ENCODE peak calls at places on chromosome 10, in four cellular contexts. One of them, this sample, is unnamed.

GRCh38 chr10:9342865-9343450 is 1288.5 kb downstream of the GATA3 start:
- DNase-seq in K562: no peak
- DNase-seq in HCT116: no peak
- DNase-seq in H1: no peak
- DNase-seq in this sample: peak; percentile 33

GRCh38 chr10:21572578-21572977 is 38.5 kb downstream of the MLLT10 start:
- DNase-seq in K562: no peak
- DNase-seq in HCT116: no peak
- DNase-seq in H1: no peak
- DNase-seq in this sample: no peak

GRCh38 chr10:5468262-5469106 is 30.9 kb downstream of the CALML5 start:
- DNase-seq in K562: no peak
- DNase-seq in HCT116: no peak
- DNase-seq in H1: peak; percentile 39
- DNase-seq in this sample: no peak

GRCh38 chr10:110141185-110141584 is 66.2 kb upstream of the MXI1 start:
- DNase-seq in K562: no peak
- DNase-seq in HCT116: no peak
- DNase-seq in H1: no peak
- DNase-seq in this sample: no peak

GRCh38 chr10:102408728-102409603 is 9.6 kb downstream of the PSD start:
- DNase-seq in K562: peak; percentile 84
- DNase-seq in HCT116: no peak
- DNase-seq in H1: peak; percentile 67
- DNase-seq in this sample: no peak

GRCh38 chr10:86192147-86192546 is 174.4 kb downstream of the GRID1 start:
- DNase-seq in K562: no peak
- DNase-seq in HCT116: no peak
- DNase-seq in H1: no peak
- DNase-seq in this sample: no peak

GRCh38 chr10:97577701-97578100 is 5.1 kb downstream of the ANKRD2 start:
- DNase-seq in K562: no peak
- DNase-seq in HCT116: no peak
- DNase-seq in H1: no peak
- DNase-seq in this sample: no peak

GRCh38 chr10:14134275-14134674 is 196.4 kb downstream of the FRMD4A start:
- DNase-seq in K562: no peak
- DNase-seq in HCT116: no peak
- DNase-seq in H1: no peak
- DNase-seq in this sample: no peak

GRCh38 chr10:91009121-91009520 is 88.2 kb upstream of the ANKRD1 start:
- DNase-seq in K562: no peak
- DNase-seq in HCT116: no peak
- DNase-seq in H1: no peak
- DNase-seq in this sample: no peak

DNA sequence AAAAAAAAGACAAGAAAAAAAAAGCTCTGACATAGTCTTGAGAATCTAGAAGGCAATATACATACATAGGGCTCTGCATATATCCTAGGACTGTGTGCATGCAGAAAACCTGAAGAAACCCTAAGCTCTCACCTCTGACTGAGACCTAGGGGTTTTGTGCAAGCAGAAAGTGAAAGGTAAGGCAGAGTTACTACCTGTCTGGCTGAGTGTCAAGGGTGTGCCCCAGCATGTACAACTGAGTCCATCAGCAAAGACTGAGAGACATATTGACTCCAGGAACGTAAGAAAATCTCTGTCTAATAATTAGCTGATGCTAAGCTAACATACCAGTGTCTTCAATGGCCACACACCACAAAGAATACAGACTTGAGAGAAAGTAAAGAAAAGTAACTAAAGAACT is 16.3 kb upstream of the HNRNPH3 start:
- DNase-seq in K562: no peak
- DNase-seq in HCT116: no peak
- DNase-seq in H1: no peak
- DNase-seq in this sample: no peak
- TF ChIP-seq FOSL1 in K562: no peak
- TF ChIP-seq FOSL1 in HCT116: no peak
- TF ChIP-seq FOSL1 in H1: no peak
- TF ChIP-seq FOSL1 in this sample: no peak

GRCh38 chr10:49220031-49220430 is 31.8 kb upstream of the TMEM273 start:
- DNase-seq in K562: no peak
- DNase-seq in HCT116: no peak
- DNase-seq in H1: no peak
- DNase-seq in this sample: no peak

GRCh38 chr10:49220679-49221078 is 32.5 kb upstream of the TMEM273 start:
- DNase-seq in K562: no peak
- DNase-seq in HCT116: no peak
- DNase-seq in H1: no peak
- DNase-seq in this sample: no peak

GRCh38 chr10:49219248-49219647 is 31.1 kb upstream of the TMEM273 start:
- DNase-seq in K562: no peak
- DNase-seq in HCT116: no peak
- DNase-seq in H1: no peak
- DNase-seq in this sample: no peak

GRCh38 chr10:49217645-49218044 is 29.5 kb upstream of the TMEM273 start:
- DNase-seq in K562: peak; percentile 50
- DNase-seq in HCT116: no peak
- DNase-seq in H1: no peak
- DNase-seq in this sample: no peak

GRCh38 chr10:49218480-49218879 is 30.3 kb upstream of the TMEM273 start:
- DNase-seq in K562: no peak
- DNase-seq in HCT116: no peak
- DNase-seq in H1: no peak
- DNase-seq in this sample: no peak
- TF ChIP-seq FOSL1 in K562: no peak
- TF ChIP-seq FOSL1 in HCT116: no peak
- TF ChIP-seq FOSL1 in H1: no peak
- TF ChIP-seq FOSL1 in this sample: no peak

GRCh38 chr10:92011560-92012214 is 88.1 kb downstream of the BTAF1 start:
- DNase-seq in K562: peak; percentile 14
- DNase-seq in HCT116: peak; percentile 69
- DNase-seq in H1: no peak
- DNase-seq in this sample: peak; percentile 12
- TF ChIP-seq FOSL1 in K562: peak; percentile 91
- TF ChIP-seq FOSL1 in HCT116: peak; percentile 95
- TF ChIP-seq FOSL1 in H1: no peak
- TF ChIP-seq FOSL1 in this sample: no peak

GRCh38 chr10:112461029-112461887 is 14.2 kb downstream of the VTI1A start:
- DNase-seq in K562: no peak
- DNase-seq in HCT116: peak; percentile 83
- DNase-seq in H1: no peak
- DNase-seq in this sample: no peak
- TF ChIP-seq FOSL1 in K562: no peak
- TF ChIP-seq FOSL1 in HCT116: peak; percentile 45
- TF ChIP-seq FOSL1 in H1: no peak
- TF ChIP-seq FOSL1 in this sample: no peak

GRCh38 chr10:129244757-129245156 is 222.3 kb upstream of the MGMT start:
- DNase-seq in K562: no peak
- DNase-seq in HCT116: no peak
- DNase-seq in H1: no peak
- DNase-seq in this sample: no peak

GRCh38 chr10:129244298-129244697 is 222.7 kb upstream of the MGMT start:
- DNase-seq in K562: no peak
- DNase-seq in HCT116: no peak
- DNase-seq in H1: no peak
- DNase-seq in this sample: no peak

GRCh38 chr10:129236411-129236810 is 230.6 kb upstream of the MGMT start:
- DNase-seq in K562: no peak
- DNase-seq in HCT116: no peak
- DNase-seq in H1: no peak
- DNase-seq in this sample: no peak

DNA sequence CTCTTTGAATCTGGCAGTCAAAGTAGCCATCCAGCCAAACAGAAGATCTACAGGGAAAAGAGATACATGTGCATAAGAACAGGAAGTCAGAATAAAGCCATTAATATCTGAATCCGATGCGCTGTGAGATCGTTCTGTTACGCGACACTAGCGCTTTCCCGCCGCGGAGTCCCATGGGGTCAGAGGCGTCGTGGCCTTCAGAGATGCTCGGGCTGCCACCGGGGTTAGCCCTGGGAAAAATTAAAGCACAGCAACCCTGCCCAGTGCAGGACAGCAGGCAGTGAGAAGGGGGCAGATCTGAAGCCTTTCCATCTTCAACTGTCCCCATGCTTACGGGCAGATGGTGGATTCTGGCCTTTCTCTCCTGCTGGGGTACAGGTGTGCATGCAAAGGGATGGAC is 225.6 kb upstream of the MGMT start:
- DNase-seq in K562: no peak
- DNase-seq in HCT116: no peak
- DNase-seq in H1: no peak
- DNase-seq in this sample: no peak
- TF ChIP-seq FOSL1 in K562: no peak
- TF ChIP-seq FOSL1 in HCT116: no peak
- TF ChIP-seq FOSL1 in H1: no peak
- TF ChIP-seq FOSL1 in this sample: no peak

GRCh38 chr10:69360485-69361302 is 56.0 kb downstream of the TACR2 start:
- DNase-seq in K562: no peak
- DNase-seq in HCT116: no peak
- DNase-seq in H1: no peak
- DNase-seq in this sample: no peak
- TF ChIP-seq FOSL1 in K562: no peak
- TF ChIP-seq FOSL1 in HCT116: no peak
- TF ChIP-seq FOSL1 in H1: no peak
- TF ChIP-seq FOSL1 in this sample: no peak

GRCh38 chr10:48801026-48801425 is 116.4 kb downstream of the WDFY4 start:
- DNase-seq in K562: no peak
- DNase-seq in HCT116: no peak
- DNase-seq in H1: no peak
- DNase-seq in this sample: no peak

GRCh38 chr10:48796846-48797245 is 112.2 kb downstream of the WDFY4 start:
- DNase-seq in K562: no peak
- DNase-seq in HCT116: no peak
- DNase-seq in H1: no peak
- DNase-seq in this sample: no peak

GRCh38 chr10:48802611-48803046 is 118.0 kb downstream of the WDFY4 start:
- DNase-seq in K562: no peak
- DNase-seq in HCT116: no peak
- DNase-seq in H1: no peak
- DNase-seq in this sample: no peak

GRCh38 chr10:48798486-48799254 is 114.0 kb downstream of the WDFY4 start:
- DNase-seq in K562: no peak
- DNase-seq in HCT116: no peak
- DNase-seq in H1: no peak
- DNase-seq in this sample: no peak

GRCh38 chr10:48800283-48800675 is 115.6 kb downstream of the WDFY4 start:
- DNase-seq in K562: no peak
- DNase-seq in HCT116: no peak
- DNase-seq in H1: no peak
- DNase-seq in this sample: no peak
- TF ChIP-seq FOSL1 in K562: no peak
- TF ChIP-seq FOSL1 in HCT116: no peak
- TF ChIP-seq FOSL1 in H1: no peak
- TF ChIP-seq FOSL1 in this sample: no peak

DNA sequence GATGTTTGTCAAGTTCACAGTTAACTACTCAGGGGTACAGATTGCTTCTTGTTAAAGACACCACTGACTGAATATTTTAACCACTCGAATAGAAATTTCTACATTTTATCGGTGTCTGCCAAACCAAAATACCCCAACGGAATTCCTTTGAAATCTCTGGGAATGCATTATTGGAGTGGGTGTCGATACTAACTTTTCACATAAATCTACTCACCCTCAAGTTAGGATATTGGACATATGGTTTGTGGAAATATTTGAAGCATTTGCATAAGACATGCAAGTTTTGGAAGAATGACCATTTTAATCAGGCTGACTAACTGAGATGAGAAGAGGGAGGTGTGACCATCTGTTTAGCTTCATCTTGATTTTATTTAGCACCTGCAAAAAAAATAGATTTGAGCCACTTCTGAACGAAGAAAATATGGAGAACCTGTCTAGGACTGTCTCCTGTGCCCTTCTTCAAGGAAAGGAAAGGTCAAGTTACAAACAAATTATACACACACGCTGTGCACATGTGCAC is 61.2 kb downstream of the KLF6 start:
- DNase-seq in K562: no peak
- DNase-seq in HCT116: no peak
- DNase-seq in H1: no peak
- DNase-seq in this sample: no peak
- TF ChIP-seq FOSL1 in K562: no peak
- TF ChIP-seq FOSL1 in HCT116: no peak
- TF ChIP-seq FOSL1 in H1: no peak
- TF ChIP-seq FOSL1 in this sample: no peak

This sample was measured in HepG2.